ENCODE peak calls at places on chromosomes 7 and 10, in six cellular contexts. X, T, D, W, V and Y are unnamed samples.

GRCh38 chr7:28958235-28958945 is at the start of gene TRIL:
- DNase-seq in V (peak; percentile 77), W (peak; percentile 82), D (peak; percentile 67), X (no peak), T (peak; percentile 89), Y (peak; percentile 69)

GRCh38 chr10:51156913-51157312 is 82.6 kb downstream of the PRKG1 start:
- DNase-seq in V (peak; percentile 74), T (no peak), X (no peak), D (no peak), W (no peak), Y (peak; percentile 70)

GRCh38 chr10:3592424-3592823 is 192.6 kb downstream of the KLF6 start:
- DNase-seq in T (no peak), X (no peak), D (no peak), V (no peak), W (no peak), Y (no peak)

GRCh38 chr10:3836222-3836820 is 51.3 kb upstream of the KLF6 start:
- DNase-seq in T (no peak), D (no peak), W (no peak), V (no peak), X (no peak), Y (no peak)

GRCh38 chr7:130393095-130393494 is 12.8 kb downstream of the CPA1 start:
- DNase-seq in D (no peak), X (no peak), T (no peak), W (no peak), V (peak; percentile 54), Y (peak; percentile 74)

GRCh38 chr10:119786117-119786769 is 60.4 kb downstream of the INPP5F start:
- DNase-seq in T (no peak), D (no peak), X (no peak), W (no peak), V (peak; percentile 26), Y (peak; percentile 85)

GRCh38 chr10:59177862-59178235 is 1.4 kb downstream of the PHYHIPL start:
- DNase-seq in W (no peak), X (no peak), D (no peak), T (no peak), V (no peak), Y (no peak)

GRCh38 chr7:126657137-126657536 is 595.6 kb downstream of the GRM8 start:
- DNase-seq in V (no peak), D (no peak), W (no peak), X (no peak), T (no peak), Y (no peak)

GRCh38 chr10:105406488-105406887 is 765.4 kb downstream of the SORCS3 start:
- DNase-seq in W (no peak), T (no peak), D (no peak), V (no peak), X (no peak), Y (no peak)

GRCh38 chr7:137715101-137715500 is 131.7 kb downstream of the DGKI start:
- DNase-seq in W (no peak), D (no peak), V (no peak), X (no peak), T (no peak), Y (peak; percentile 22)

GRCh38 chr10:73588656-73589055 is 2.5 kb downstream of the USP54 start:
- DNase-seq in D (no peak), X (no peak), W (no peak), T (no peak), V (peak; percentile 8), Y (peak; percentile 63)

GRCh38 chr7:24936121-24936824 is 43.7 kb downstream of the OSBPL3 start:
- DNase-seq in X (no peak), V (no peak), D (no peak), T (no peak), W (no peak), Y (no peak)

GRCh38 chr7:82141427-82141826 is 302.1 kb downstream of the CACNA2D1 start:
- DNase-seq in D (no peak), W (no peak), V (peak; percentile 56), T (no peak), X (no peak), Y (peak; percentile 56)

GRCh38 chr7:22356855-22357310 is at the start of gene RAPGEF5:
- DNase-seq in T (no peak), V (peak; percentile 3), D (peak; percentile 86), X (peak; percentile 10), W (no peak), Y (no peak)

GRCh38 chr7:80014507-80014906 is 120.1 kb upstream of the GNAI1 start:
- DNase-seq in D (no peak), T (no peak), V (peak; percentile 70), X (no peak), W (no peak), Y (peak; percentile 62)

GRCh38 chr10:96947036-96947435 is 114.9 kb downstream of the LCOR start:
- DNase-seq in W (no peak), T (no peak), V (no peak), X (no peak), D (no peak), Y (no peak)

GRCh38 chr7:47415289-47416212 is 166.4 kb downstream of the TNS3 start:
- DNase-seq in T (no peak), W (no peak), V (no peak), X (no peak), D (no peak), Y (no peak)

GRCh38 chr7:95602421-95602820 is 6.1 kb upstream of the PDK4 start:
- DNase-seq in X (no peak), W (no peak), T (no peak), D (no peak), V (no peak), Y (no peak)

GRCh38 chr7:120805636-120806388 is 52.1 kb downstream of the TSPAN12 start:
- DNase-seq in X (peak; percentile 40), V (peak; percentile 71), T (no peak), W (no peak), D (no peak), Y (peak; percentile 74)

GRCh38 chr7:108406474-108406873 is 49.8 kb downstream of the NRCAM start:
- DNase-seq in V (peak; percentile 98), X (no peak), T (no peak), W (no peak), D (no peak), Y (no peak)

GRCh38 chr10:9163699-9164098 is 1109.2 kb downstream of the GATA3 start:
- DNase-seq in W (no peak), T (no peak), D (no peak), X (no peak), V (no peak), Y (no peak)

GRCh38 chr10:133336131-133337078 is at the start of gene CALY:
- DNase-seq in D (peak; percentile 66), V (no peak), T (no peak), X (no peak), W (no peak), Y (no peak)

GRCh38 chr10:110818311-110819257 is 53.1 kb upstream of the PDCD4 start:
- DNase-seq in V (no peak), D (no peak), X (no peak), T (no peak), W (peak; percentile 75), Y (no peak)

GRCh38 chr7:73920406-73921134 is 59.6 kb downstream of the TMEM270 start:
- DNase-seq in X (no peak), D (no peak), V (no peak), W (no peak), T (no peak), Y (no peak)

GRCh38 chr10:35257057-35257983 is 79.0 kb upstream of the CCNY start:
- DNase-seq in W (no peak), V (no peak), D (no peak), T (no peak), X (no peak), Y (no peak)

GRCh38 chr7:91685544-91685943 is 195.0 kb downstream of the MTERF1 start:
- DNase-seq in D (no peak), V (peak; percentile 75), W (no peak), X (no peak), T (no peak), Y (no peak)

GRCh38 chr7:135994466-135995205 is 17.5 kb upstream of the MTPN start:
- DNase-seq in V (no peak), T (no peak), D (no peak), W (no peak), X (no peak), Y (peak; percentile 52)

DNA sequence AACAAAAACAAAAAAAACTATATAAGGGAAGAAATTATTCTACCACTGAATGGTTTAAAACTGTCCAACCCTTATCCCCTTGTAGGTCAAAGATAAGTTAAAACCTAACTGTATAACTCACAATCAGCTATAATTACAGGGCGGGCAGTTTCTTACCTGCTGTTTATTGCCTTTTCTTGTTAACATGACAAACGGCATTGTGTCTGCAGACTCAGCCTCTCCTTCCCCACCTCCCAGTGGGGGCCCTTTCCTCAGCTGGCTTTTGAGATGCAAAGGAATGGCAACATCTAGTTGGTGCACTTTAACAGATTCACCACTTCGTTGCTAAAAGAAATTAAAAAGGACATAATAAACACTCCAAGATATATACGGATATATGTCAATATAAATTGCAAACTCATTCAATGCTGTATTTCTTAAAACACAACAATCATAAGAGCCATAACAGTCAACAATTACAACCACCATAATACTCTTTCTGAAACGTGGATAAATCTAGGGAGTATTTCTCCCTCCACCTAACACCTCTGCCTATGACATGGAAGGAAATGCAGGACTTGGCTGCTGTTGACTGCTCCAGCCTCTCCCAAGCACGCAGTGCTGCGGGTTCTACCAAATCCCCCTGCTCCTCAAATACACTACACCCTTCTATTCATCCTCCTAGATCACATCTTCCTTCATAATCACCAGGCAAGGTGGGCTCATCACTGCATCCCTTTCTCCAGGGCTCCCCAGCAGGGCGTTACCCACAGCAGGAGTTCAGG is 106.0 kb downstream of the UPF2 start:
- DNase-seq in W (no peak), X (no peak), V (no peak), D (no peak), T (no peak), Y (no peak)
- H3K27ac ChIP-seq in W (no peak overlapping the region), X (no peak overlapping the region), V (no peak overlapping the region), D (no peak overlapping the region), T (no peak overlapping the region), Y (no peak overlapping the region)

GRCh38 chr7:30446266-30446665 is 32.3 kb downstream of the NOD1 start:
- DNase-seq in V (no peak), D (no peak), T (no peak), X (no peak), W (no peak), Y (no peak)
- H3K4me3 ChIP-seq in V (no peak overlapping the region), D (no peak overlapping the region), T (no peak overlapping the region), X (no peak overlapping the region), W (no peak overlapping the region), Y (no peak overlapping the region)

GRCh38 chr10:124707546-124707945 is 36.6 kb downstream of the FAM53B start:
- DNase-seq in D (no peak), W (no peak), T (no peak), V (no peak), X (no peak), Y (no peak)
- H3K27ac ChIP-seq in D (no peak overlapping the region), W (no peak overlapping the region), T (peak overlapping the region; percentile 92), V (no peak overlapping the region), X (no peak overlapping the region), Y (no peak overlapping the region)

DNA sequence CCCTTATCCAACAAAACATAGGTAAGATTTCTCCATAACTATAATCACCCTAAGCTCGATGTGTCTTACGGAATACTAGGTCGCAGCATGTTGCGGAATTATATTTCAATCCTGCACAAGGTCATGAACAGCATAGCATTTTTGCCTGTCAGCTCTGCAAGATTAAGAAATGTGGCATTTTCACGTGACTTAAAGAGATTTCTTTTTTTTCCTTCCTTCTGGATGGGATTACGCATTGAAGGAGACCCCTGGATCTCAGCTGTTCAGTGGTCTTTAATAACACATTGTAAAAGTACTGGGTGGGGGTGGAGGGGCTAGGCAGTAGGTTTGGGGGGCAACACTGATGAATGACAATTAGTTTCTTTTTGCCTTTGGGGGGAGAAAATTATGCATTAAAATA is 106.7 kb downstream of the CUBN start:
- DNase-seq in T (no peak), X (no peak), V (no peak), W (no peak), D (no peak), Y (no peak)
- H3K4me3 ChIP-seq in T (peak overlapping the region; percentile 12), X (no peak overlapping the region), V (no peak overlapping the region), W (peak overlapping the region; percentile 38), D (no peak overlapping the region), Y (no peak overlapping the region)